ENCODE peak calls at places on chromosome 15, in eight cellular contexts. One of them, this sample, is unnamed.

GRCh38 chr15:78714890-78715289 is 73.9 kb upstream of the CHRNB4 start:
- DNase-seq in endothelial cell: no peak
- DNase-seq in pancreas: no peak
- DNase-seq in stomach: no peak
- DNase-seq in CD4-positive, CD25-positive, alpha-beta regulatory T cell: no peak
- DNase-seq in HT-29: peak
- DNase-seq in lung: no peak
- DNase-seq in AG08396: no peak
- DNase-seq in this sample: no peak

GRCh38 chr15:96146711-96147110 is 183.8 kb upstream of the NR2F2 start:
- DNase-seq in lung: no peak
- DNase-seq in CD4-positive, CD25-positive, alpha-beta regulatory T cell: no peak
- DNase-seq in endothelial cell: no peak
- DNase-seq in AG08396: no peak
- DNase-seq in stomach: no peak
- DNase-seq in pancreas: no peak
- DNase-seq in HT-29: no peak
- DNase-seq in this sample: no peak

GRCh38 chr15:52683585-52683984 is 4.4 kb upstream of the ATOSA start:
- DNase-seq in endothelial cell: no peak
- DNase-seq in CD4-positive, CD25-positive, alpha-beta regulatory T cell: no peak
- DNase-seq in pancreas: no peak
- DNase-seq in HT-29: no peak
- DNase-seq in AG08396: no peak
- DNase-seq in lung: no peak
- DNase-seq in stomach: no peak
- DNase-seq in this sample: no peak

GRCh38 chr15:95247068-95247984 is 1016.0 kb downstream of the MCTP2 start:
- DNase-seq in CD4-positive, CD25-positive, alpha-beta regulatory T cell: no peak
- DNase-seq in stomach: peak
- DNase-seq in endothelial cell: no peak
- DNase-seq in lung: no peak
- DNase-seq in AG08396: peak
- DNase-seq in HT-29: peak
- DNase-seq in pancreas: no peak
- DNase-seq in this sample: no peak

GRCh38 chr15:69848551-69849231 is 249.0 kb downstream of the TLE3 start:
- DNase-seq in HT-29: no peak
- DNase-seq in AG08396: no peak
- DNase-seq in lung: no peak
- DNase-seq in stomach: no peak
- DNase-seq in pancreas: no peak
- DNase-seq in endothelial cell: no peak
- DNase-seq in CD4-positive, CD25-positive, alpha-beta regulatory T cell: no peak
- DNase-seq in this sample: no peak

GRCh38 chr15:95013379-95013778 is 782.0 kb downstream of the MCTP2 start:
- DNase-seq in pancreas: no peak
- DNase-seq in HT-29: no peak
- DNase-seq in endothelial cell: no peak
- DNase-seq in lung: no peak
- DNase-seq in stomach: no peak
- DNase-seq in AG08396: no peak
- DNase-seq in CD4-positive, CD25-positive, alpha-beta regulatory T cell: no peak
- DNase-seq in this sample: no peak

GRCh38 chr15:45871121-45871855 is 236.5 kb downstream of the SQOR start:
- DNase-seq in HT-29: peak
- DNase-seq in CD4-positive, CD25-positive, alpha-beta regulatory T cell: no peak
- DNase-seq in pancreas: no peak
- DNase-seq in lung: no peak
- DNase-seq in stomach: no peak
- DNase-seq in AG08396: no peak
- DNase-seq in endothelial cell: no peak
- DNase-seq in this sample: no peak

GRCh38 chr15:79824321-79824720 is 72.5 kb downstream of the MTHFS start:
- DNase-seq in AG08396: no peak
- DNase-seq in CD4-positive, CD25-positive, alpha-beta regulatory T cell: no peak
- DNase-seq in lung: no peak
- DNase-seq in stomach: no peak
- DNase-seq in HT-29: no peak
- DNase-seq in endothelial cell: no peak
- DNase-seq in pancreas: no peak
- DNase-seq in this sample: no peak

GRCh38 chr15:39666671-39667070 is 85.8 kb downstream of the THBS1 start:
- DNase-seq in stomach: no peak
- DNase-seq in CD4-positive, CD25-positive, alpha-beta regulatory T cell: no peak
- DNase-seq in HT-29: no peak
- DNase-seq in endothelial cell: no peak
- DNase-seq in pancreas: no peak
- DNase-seq in lung: no peak
- DNase-seq in AG08396: no peak
- DNase-seq in this sample: no peak

GRCh38 chr15:65906396-65906795 is 37.1 kb downstream of the RAB11A start:
- DNase-seq in pancreas: no peak
- DNase-seq in HT-29: peak
- DNase-seq in AG08396: peak
- DNase-seq in lung: no peak
- DNase-seq in CD4-positive, CD25-positive, alpha-beta regulatory T cell: no peak
- DNase-seq in endothelial cell: no peak
- DNase-seq in stomach: no peak
- DNase-seq in this sample: no peak

GRCh38 chr15:38401101-38401500 is 52.8 kb upstream of the FAM98B start:
- DNase-seq in lung: no peak
- DNase-seq in AG08396: no peak
- DNase-seq in HT-29: no peak
- DNase-seq in endothelial cell: no peak
- DNase-seq in CD4-positive, CD25-positive, alpha-beta regulatory T cell: no peak
- DNase-seq in stomach: no peak
- DNase-seq in pancreas: no peak
- DNase-seq in this sample: no peak

GRCh38 chr15:98548172-98548971 is 100.0 kb upstream of the IGF1R start:
- DNase-seq in lung: peak
- DNase-seq in CD4-positive, CD25-positive, alpha-beta regulatory T cell: no peak
- DNase-seq in endothelial cell: peak
- DNase-seq in stomach: peak
- DNase-seq in pancreas: peak
- DNase-seq in HT-29: no peak
- DNase-seq in AG08396: peak
- DNase-seq in this sample: no peak

GRCh38 chr15:48112242-48112641 is 8.5 kb upstream of the SLC24A5 start:
- DNase-seq in lung: no peak
- DNase-seq in CD4-positive, CD25-positive, alpha-beta regulatory T cell: no peak
- DNase-seq in endothelial cell: peak
- DNase-seq in stomach: no peak
- DNase-seq in HT-29: peak
- DNase-seq in AG08396: no peak
- DNase-seq in pancreas: no peak
- DNase-seq in this sample: no peak

GRCh38 chr15:101201411-101202174 is 50.3 kb downstream of the CHSY1 start:
- DNase-seq in lung: peak
- DNase-seq in HT-29: peak
- DNase-seq in pancreas: peak
- DNase-seq in endothelial cell: peak
- DNase-seq in stomach: peak
- DNase-seq in CD4-positive, CD25-positive, alpha-beta regulatory T cell: no peak
- DNase-seq in AG08396: peak
- DNase-seq in this sample: no peak

GRCh38 chr15:44157679-44158078 is 37.4 kb downstream of the FRMD5 start:
- DNase-seq in HT-29: peak
- DNase-seq in lung: no peak
- DNase-seq in AG08396: peak
- DNase-seq in pancreas: no peak
- DNase-seq in endothelial cell: no peak
- DNase-seq in CD4-positive, CD25-positive, alpha-beta regulatory T cell: no peak
- DNase-seq in stomach: no peak
- DNase-seq in this sample: no peak

GRCh38 chr15:64842986-64843561 is 1.4 kb downstream of the PLEKHO2 start:
- DNase-seq in stomach: no peak
- DNase-seq in CD4-positive, CD25-positive, alpha-beta regulatory T cell: no peak
- DNase-seq in pancreas: no peak
- DNase-seq in AG08396: peak
- DNase-seq in lung: no peak
- DNase-seq in HT-29: no peak
- DNase-seq in endothelial cell: peak
- DNase-seq in this sample: peak

GRCh38 chr15:72932461-72932860 is 119.8 kb upstream of the NEO1 start:
- DNase-seq in lung: no peak
- DNase-seq in stomach: no peak
- DNase-seq in AG08396: no peak
- DNase-seq in endothelial cell: no peak
- DNase-seq in HT-29: no peak
- DNase-seq in pancreas: no peak
- DNase-seq in CD4-positive, CD25-positive, alpha-beta regulatory T cell: no peak
- DNase-seq in this sample: no peak

GRCh38 chr15:33857726-33858125 is 110.6 kb upstream of the CHRM5 start:
- DNase-seq in lung: no peak
- DNase-seq in pancreas: no peak
- DNase-seq in HT-29: no peak
- DNase-seq in endothelial cell: no peak
- DNase-seq in AG08396: no peak
- DNase-seq in stomach: no peak
- DNase-seq in CD4-positive, CD25-positive, alpha-beta regulatory T cell: no peak
- DNase-seq in this sample: no peak

GRCh38 chr15:77243146-77243545 is 172.2 kb upstream of the TSPAN3 start:
- DNase-seq in pancreas: no peak
- DNase-seq in HT-29: peak
- DNase-seq in CD4-positive, CD25-positive, alpha-beta regulatory T cell: no peak
- DNase-seq in AG08396: no peak
- DNase-seq in endothelial cell: no peak
- DNase-seq in stomach: no peak
- DNase-seq in lung: no peak
- DNase-seq in this sample: no peak

GRCh38 chr15:52180196-52180835 is 10.9 kb downstream of the GNB5 start:
- DNase-seq in CD4-positive, CD25-positive, alpha-beta regulatory T cell: peak
- DNase-seq in lung: no peak
- DNase-seq in AG08396: no peak
- DNase-seq in HT-29: peak
- DNase-seq in endothelial cell: peak
- DNase-seq in pancreas: no peak
- DNase-seq in stomach: no peak
- DNase-seq in this sample: no peak

GRCh38 chr15:41971089-41971892 is 1.1 kb downstream of the EHD4 start:
- DNase-seq in pancreas: peak
- DNase-seq in HT-29: peak
- DNase-seq in lung: peak
- DNase-seq in stomach: peak
- DNase-seq in AG08396: peak
- DNase-seq in CD4-positive, CD25-positive, alpha-beta regulatory T cell: peak
- DNase-seq in endothelial cell: peak
- DNase-seq in this sample: peak

GRCh38 chr15:93265046-93265658 is 176.1 kb upstream of the RGMA start:
- DNase-seq in AG08396: no peak
- DNase-seq in endothelial cell: no peak
- DNase-seq in CD4-positive, CD25-positive, alpha-beta regulatory T cell: no peak
- DNase-seq in stomach: no peak
- DNase-seq in pancreas: no peak
- DNase-seq in lung: no peak
- DNase-seq in HT-29: no peak
- DNase-seq in this sample: no peak

GRCh38 chr15:100525894-100526512 is 2.7 kb downstream of the CERS3 start:
- DNase-seq in CD4-positive, CD25-positive, alpha-beta regulatory T cell: no peak
- DNase-seq in pancreas: peak
- DNase-seq in stomach: peak
- DNase-seq in endothelial cell: no peak
- DNase-seq in HT-29: peak
- DNase-seq in lung: no peak
- DNase-seq in AG08396: no peak
- DNase-seq in this sample: no peak

GRCh38 chr15:96115642-96116041 is 214.9 kb upstream of the NR2F2 start:
- DNase-seq in CD4-positive, CD25-positive, alpha-beta regulatory T cell: no peak
- DNase-seq in AG08396: peak
- DNase-seq in stomach: no peak
- DNase-seq in endothelial cell: no peak
- DNase-seq in lung: no peak
- DNase-seq in pancreas: no peak
- DNase-seq in HT-29: no peak
- DNase-seq in this sample: no peak

GRCh38 chr15:36887214-36888017 is 212.9 kb downstream of the MEIS2 start:
- DNase-seq in AG08396: no peak
- DNase-seq in endothelial cell: no peak
- DNase-seq in HT-29: no peak
- DNase-seq in pancreas: peak
- DNase-seq in CD4-positive, CD25-positive, alpha-beta regulatory T cell: no peak
- DNase-seq in stomach: no peak
- DNase-seq in lung: no peak
- DNase-seq in this sample: no peak

GRCh38 chr15:63324770-63325169 is 47.4 kb downstream of the APH1B start:
- DNase-seq in AG08396: no peak
- DNase-seq in CD4-positive, CD25-positive, alpha-beta regulatory T cell: no peak
- DNase-seq in HT-29: no peak
- DNase-seq in stomach: no peak
- DNase-seq in pancreas: no peak
- DNase-seq in lung: no peak
- DNase-seq in endothelial cell: no peak
- DNase-seq in this sample: no peak